ENCODE peak calls at places on chromosomes 13 and 19, in four cellular contexts. N is cardiac muscle cell, C is ascending aorta, O is skeletal muscle cell. Z is an unnamed sample.

GRCh38 chr19:5144545-5145179 is 175.7 kb downstream of the KDM4B start:
- DNase-seq in N (no peak), C (no peak), O (no peak), Z (no peak)

GRCh38 chr19:50203281-50204080 is at the start of gene MYH14:
- DNase-seq in N (peak), C (peak), O (no peak), Z (no peak)

GRCh38 chr13:58869566-58869965 is 1238.0 kb downstream of the PCDH17 start:
- DNase-seq in N (no peak), C (no peak), O (no peak), Z (no peak)

GRCh38 chr19:46972301-46972700 is 47.3 kb upstream of the NPAS1 start:
- DNase-seq in N (no peak), C (no peak), O (no peak), Z (no peak)

GRCh38 chr19:20351244-20351643 is 184.2 kb downstream of the ZNF486 start:
- DNase-seq in N (no peak), C (no peak), O (no peak), Z (no peak)

GRCh38 chr19:6278740-6279619 is 795 bp downstream of the MLLT1 start:
- DNase-seq in N (no peak), C (no peak), O (no peak), Z (no peak)

GRCh38 chr13:44605711-44606110 is 29.6 kb upstream of the TSC22D1 start:
- DNase-seq in N (no peak), C (no peak), O (no peak), Z (no peak)

GRCh38 chr13:99008577-99008976 is 30.7 kb upstream of the DOCK9 start:
- DNase-seq in N (no peak), C (no peak), O (no peak), Z (no peak)

GRCh38 chr13:47908200-47908902 is 92.7 kb downstream of the SUCLA2 start:
- DNase-seq in N (no peak), C (no peak), O (peak), Z (no peak)

GRCh38 chr19:5718579-5719273 is 1.2 kb downstream of the LONP1 start:
- DNase-seq in N (no peak), C (no peak), O (peak), Z (peak)

GRCh38 chr13:63409791-63410351 is 1994.2 kb upstream of the PCDH20 start:
- DNase-seq in N (no peak), C (no peak), O (no peak), Z (no peak)

GRCh38 chr13:110298566-110299321 is 8.2 kb downstream of the COL4A1 start:
- DNase-seq in N (no peak), C (peak), O (no peak), Z (no peak)

GRCh38 chr19:34327851-34328250 is 37.1 kb upstream of the GPI start:
- DNase-seq in N (no peak), C (no peak), O (no peak), Z (no peak)

GRCh38 chr13:106917024-106917491 is 349.1 kb upstream of the ARGLU1 start:
- DNase-seq in N (no peak), C (no peak), O (no peak), Z (no peak)

GRCh38 chr19:7267792-7268736 is 26.1 kb downstream of the INSR start:
- DNase-seq in N (no peak), C (no peak), O (no peak), Z (no peak)

GRCh38 chr13:105979586-105979985 is 555.9 kb downstream of the EFNB2 start:
- DNase-seq in N (peak), C (no peak), O (no peak), Z (no peak)

GRCh38 chr13:26502826-26503225 is 54.7 kb upstream of the WASF3 start:
- DNase-seq in N (no peak), C (no peak), O (peak), Z (no peak)

GRCh38 chr19:42282036-42282762 is 13.1 kb downstream of the CIC start:
- DNase-seq in N (no peak), C (no peak), O (no peak), Z (no peak)

GRCh38 chr13:98871727-98872126 is 106.1 kb downstream of the DOCK9 start:
- DNase-seq in N (no peak), C (no peak), O (no peak), Z (no peak)

GRCh38 chr13:27830010-27830409 is 37.7 kb downstream of the GSX1 start:
- DNase-seq in N (peak), C (no peak), O (no peak), Z (no peak)
- H3K4me3 ChIP-seq in N (no peak), C (peak), O (peak), Z (peak)

GRCh38 chr19:17305517-17306284 is at the start of gene MRPL34:
- DNase-seq in N (peak), C (peak), O (peak), Z (peak)

GRCh38 chr19:17309198-17309961 is at the start of gene DDA1:
- DNase-seq in N (peak), C (peak), O (peak), Z (peak)

GRCh38 chr19:17309962-17310461 is 649 bp downstream of the DDA1 start:
- DNase-seq in N (no peak), C (no peak), O (no peak), Z (no peak)

GRCh38 chr19:17306285-17306714 is 628 bp downstream of the MRPL34 start:
- DNase-seq in N (peak), C (no peak), O (no peak), Z (no peak)

DNA sequence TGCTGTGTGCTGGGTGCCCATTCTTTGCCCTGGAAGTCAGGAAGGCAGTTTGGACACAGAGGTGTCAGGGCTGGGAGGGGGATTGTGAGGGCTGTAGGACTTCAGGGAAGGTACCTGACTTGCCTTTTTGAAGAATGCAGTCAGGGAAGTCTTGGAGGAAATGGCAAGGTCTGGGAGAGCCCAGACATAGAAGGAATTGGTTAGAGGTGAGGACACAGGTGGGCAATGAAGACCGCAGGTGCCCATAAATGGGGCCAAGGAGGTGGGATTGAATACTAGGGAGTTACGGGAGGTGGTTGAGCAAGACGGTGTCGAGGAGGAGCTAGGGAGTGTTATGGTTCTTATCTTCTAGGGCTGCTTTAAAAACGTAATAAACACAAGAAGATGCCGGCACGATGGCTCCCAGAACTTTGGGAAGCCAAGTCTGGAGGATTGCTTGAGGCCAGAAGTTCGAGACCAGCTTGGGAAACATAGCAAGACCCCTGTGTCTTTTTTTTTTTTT is 1.4 kb upstream of the DDA1 start:
- DNase-seq in N (no peak), C (no peak), O (no peak), Z (no peak)
- H3K4me3 ChIP-seq in N (no peak), C (no peak), O (no peak), Z (no peak)

GRCh38 chr19:11195169-11195568 is 2.2 kb downstream of the KANK2 start:
- DNase-seq in N (no peak), C (no peak), O (no peak), Z (no peak)

GRCh38 chr19:11192957-11193939 is 4.1 kb downstream of the KANK2 start:
- DNase-seq in N (no peak), C (no peak), O (no peak), Z (no peak)

GRCh38 chr19:11194173-11194572 is 3.2 kb downstream of the KANK2 start:
- DNase-seq in N (no peak), C (no peak), O (no peak), Z (no peak)

GRCh38 chr19:11195681-11196080 is 1.7 kb downstream of the KANK2 start:
- DNase-seq in N (no peak), C (no peak), O (no peak), Z (no peak)

DNA sequence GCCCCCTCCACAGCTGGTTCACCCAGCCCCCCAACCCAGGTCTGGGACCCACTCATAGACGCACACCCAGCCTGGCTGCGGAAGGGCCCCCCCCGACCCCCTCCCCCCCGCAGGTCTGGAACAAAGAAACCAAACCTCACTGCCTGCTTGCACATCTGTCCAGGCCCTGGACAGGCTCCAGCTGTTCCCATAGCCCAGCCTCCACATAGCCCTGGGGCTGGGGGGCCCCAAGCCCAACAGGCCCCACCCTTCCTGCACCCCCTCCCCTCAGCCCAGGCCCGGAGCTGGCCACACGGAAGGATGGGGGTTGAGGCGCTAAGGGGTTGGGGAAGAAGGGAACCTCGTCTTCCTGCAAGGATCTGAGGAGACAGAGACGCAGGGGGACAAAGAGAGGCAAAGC is 2.7 kb downstream of the KANK2 start:
- DNase-seq in N (no peak), C (no peak), O (no peak), Z (no peak)
- H3K4me3 ChIP-seq in N (no peak), C (peak), O (peak), Z (no peak)

DNA sequence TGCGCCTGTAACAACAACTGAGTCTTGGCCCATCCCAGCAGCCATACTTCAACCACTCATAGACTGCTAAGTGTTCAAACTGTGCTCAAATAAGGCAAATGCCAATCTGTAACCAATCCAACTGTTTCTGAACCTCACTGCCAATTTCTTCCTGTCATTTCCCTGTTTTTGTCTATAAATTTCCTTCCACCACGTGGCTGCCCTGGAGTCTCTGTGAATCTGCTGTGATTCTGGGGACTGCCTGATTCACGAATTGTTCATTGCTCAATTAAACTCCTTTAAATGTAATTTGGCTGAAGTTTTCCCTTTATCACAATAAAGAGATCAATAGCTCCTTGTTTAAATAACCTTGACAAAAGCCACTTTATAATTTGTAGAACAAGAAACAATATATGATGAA is 50.8 kb upstream of the FREM2 start:
- DNase-seq in N (no peak), C (no peak), O (no peak), Z (no peak)
- H3K4me3 ChIP-seq in N (no peak), C (no peak), O (no peak), Z (no peak)

DNA sequence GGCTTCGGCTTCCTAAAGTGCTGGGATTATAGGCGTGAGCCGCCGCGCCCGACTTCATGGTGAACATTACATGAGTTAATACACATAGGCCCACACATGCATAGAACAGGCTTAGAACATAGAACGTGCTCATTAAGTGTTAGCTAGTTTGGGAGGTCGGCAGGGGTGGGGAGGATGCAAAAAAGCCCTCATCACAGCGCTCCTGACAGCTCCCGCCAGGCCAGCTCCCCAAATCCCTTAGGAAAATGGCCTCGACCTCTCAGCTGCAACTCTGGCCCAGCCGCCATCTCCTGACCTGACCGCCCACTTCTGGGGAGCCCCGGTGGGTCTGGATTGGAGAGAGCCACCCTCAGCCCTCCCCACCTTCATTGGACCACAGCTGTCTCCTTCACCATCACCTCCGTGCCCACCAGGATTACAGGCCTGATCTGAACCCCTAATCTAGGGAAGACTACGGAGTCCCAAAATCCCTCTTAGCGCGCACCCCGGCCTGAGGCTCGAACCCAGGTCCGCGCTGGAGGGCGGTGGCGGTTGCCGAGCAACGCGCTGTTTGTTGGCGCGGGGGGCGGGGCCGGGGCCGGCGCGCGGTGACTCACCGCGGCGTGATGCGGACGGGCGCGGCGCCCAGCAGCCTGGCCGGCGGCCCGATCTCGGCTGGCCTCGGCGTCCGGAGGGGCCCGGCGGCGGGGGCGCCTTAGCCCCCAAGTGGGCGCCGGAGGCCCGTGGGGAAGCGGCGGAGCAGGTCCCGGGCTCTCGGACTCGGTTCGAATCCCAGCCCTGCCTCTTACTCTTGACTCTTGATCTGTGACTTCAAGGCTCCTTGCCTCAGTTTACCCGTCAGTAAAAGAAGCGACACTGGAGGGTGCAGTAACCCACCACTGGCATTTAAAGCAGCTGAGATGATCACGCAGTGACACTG is 26.7 kb upstream of the NANOS3 start:
- DNase-seq in N (peak), C (peak), O (no peak), Z (no peak)
- H3K4me3 ChIP-seq in N (no peak), C (peak), O (peak), Z (peak)

GRCh38 chr19:29554149-29554548 is 28.4 kb downstream of the VSTM2B start:
- DNase-seq in N (no peak), C (no peak), O (no peak), Z (no peak)
- H3K4me3 ChIP-seq in N (no peak), C (no peak), O (no peak), Z (no peak)

GRCh38 chr19:55654323-55654832 is 457 bp upstream of the U2AF2 start:
- DNase-seq in N (peak), C (peak), O (peak), Z (peak)

GRCh38 chr19:55655648-55656040 is 809 bp downstream of the U2AF2 start:
- DNase-seq in N (no peak), C (no peak), O (no peak), Z (no peak)

GRCh38 chr19:55654833-55655647 is at the start of gene U2AF2:
- DNase-seq in N (peak), C (peak), O (peak), Z (no peak)

GRCh38 chr19:55657004-55657747 is 2.3 kb downstream of the U2AF2 start:
- DNase-seq in N (no peak), C (no peak), O (no peak), Z (no peak)

GRCh38 chr19:55656552-55656951 is 1.7 kb downstream of the U2AF2 start:
- DNase-seq in N (no peak), C (no peak), O (no peak), Z (no peak)
- H3K4me3 ChIP-seq in N (peak), C (peak), O (peak), Z (peak)

GRCh38 chr13:112105244-112105681 is 38.3 kb downstream of the SOX1 start:
- DNase-seq in N (no peak), C (no peak), O (no peak), Z (no peak)
- H3K4me3 ChIP-seq in N (no peak), C (no peak), O (no peak), Z (no peak)

Z was measured in epithelial cell of proximal tubule.